ENCODE peak calls at places on chromosome 7, in ten cellular contexts. Y is colonic mucosa, X is A549, L is A673, G is H9, E is tibial artery, B is NB4, N is HL-60, K is fibroblast of lung, A is cardiac muscle cell. H is an unnamed sample.

GRCh38 chr7:87083865-87084519 is 24.5 kb upstream of the ELAPOR2 start:
- DNase-seq in N (no peak), K (no peak), X (no peak), A (no peak), E (no peak), L (no peak), G (no peak), B (no peak), Y (no peak), H (no peak)

GRCh38 chr7:14191686-14192098 is 202.2 kb upstream of the ETV1 start:
- DNase-seq in X (no peak), K (peak), Y (no peak), G (no peak), B (no peak), N (no peak), E (no peak), L (no peak), A (no peak), H (no peak)

GRCh38 chr7:84025332-84025927 is 169.2 kb downstream of the SEMA3A start:
- DNase-seq in B (no peak), Y (no peak), G (no peak), K (peak), N (no peak), E (no peak), A (no peak), L (peak), X (peak), H (peak)

GRCh38 chr7:16055263-16055976 is 365.9 kb downstream of the CRPPA start:
- DNase-seq in A (no peak), B (no peak), X (peak), K (no peak), L (no peak), G (no peak), N (no peak), Y (no peak), E (no peak), H (no peak)

GRCh38 chr7:25885057-25885576 is 266.9 kb upstream of the NFE2L3 start:
- DNase-seq in X (no peak), K (no peak), A (no peak), Y (no peak), G (no peak), L (no peak), B (no peak), N (no peak), E (no peak), H (no peak)

GRCh38 chr7:134625571-134625970 is 21.1 kb upstream of the BPGM start:
- DNase-seq in X (no peak), L (no peak), E (no peak), B (no peak), N (no peak), G (no peak), A (no peak), K (peak), Y (no peak), H (no peak)

GRCh38 chr7:28350610-28351009 is 61.7 kb upstream of the CREB5 start:
- DNase-seq in N (no peak), L (no peak), K (no peak), Y (no peak), X (no peak), B (no peak), G (no peak), E (no peak), A (no peak), H (no peak)

GRCh38 chr7:37009282-37009681 is 285.0 kb upstream of the AOAH start:
- DNase-seq in G (no peak), N (no peak), E (no peak), L (no peak), Y (no peak), B (no peak), X (no peak), K (no peak), A (no peak), H (no peak)

GRCh38 chr7:19621740-19622139 is 87.1 kb downstream of the POLR1F start:
- DNase-seq in G (no peak), B (no peak), Y (no peak), L (no peak), N (no peak), A (no peak), K (no peak), E (no peak), X (no peak), H (no peak)

GRCh38 chr7:106927541-106927940 is 62.5 kb downstream of the PIK3CG start:
- DNase-seq in B (no peak), L (no peak), X (no peak), G (no peak), K (no peak), E (no peak), A (no peak), Y (no peak), N (no peak), H (no peak)

GRCh38 chr7:17941171-17941490 is 837 bp upstream of the SNX13 start:
- DNase-seq in L (no peak), G (no peak), Y (no peak), K (peak), N (no peak), X (peak), B (no peak), E (no peak), A (no peak), H (no peak)

GRCh38 chr7:13980474-13980873 is 9.0 kb downstream of the ETV1 start:
- DNase-seq in X (no peak), A (no peak), E (no peak), Y (no peak), N (no peak), K (peak), B (no peak), L (peak), G (no peak), H (no peak)

GRCh38 chr7:70042533-70042932 is 444.3 kb downstream of the AUTS2 start:
- DNase-seq in K (peak), L (peak), G (no peak), X (no peak), Y (no peak), N (no peak), B (peak), E (no peak), A (no peak), H (no peak)

GRCh38 chr7:45108863-45109262 is 2.6 kb downstream of the TBRG4 start:
- DNase-seq in E (no peak), G (no peak), K (no peak), L (no peak), N (no peak), Y (no peak), B (no peak), A (no peak), X (no peak), H (no peak)

GRCh38 chr7:45107356-45107755 is 4.1 kb downstream of the TBRG4 start:
- DNase-seq in L (no peak), X (no peak), Y (no peak), B (no peak), A (no peak), G (no peak), K (no peak), E (peak), N (no peak), H (no peak)

GRCh38 chr7:45105588-45106188 is 5.8 kb downstream of the TBRG4 start:
- DNase-seq in B (no peak), K (no peak), E (peak), A (no peak), N (no peak), L (no peak), X (no peak), Y (no peak), G (no peak), H (no peak)

GRCh38 chr7:45104844-45105587 is 6.5 kb downstream of the TBRG4 start:
- DNase-seq in X (no peak), E (peak), G (no peak), K (no peak), A (no peak), L (no peak), N (no peak), B (no peak), Y (no peak), H (no peak)

DNA sequence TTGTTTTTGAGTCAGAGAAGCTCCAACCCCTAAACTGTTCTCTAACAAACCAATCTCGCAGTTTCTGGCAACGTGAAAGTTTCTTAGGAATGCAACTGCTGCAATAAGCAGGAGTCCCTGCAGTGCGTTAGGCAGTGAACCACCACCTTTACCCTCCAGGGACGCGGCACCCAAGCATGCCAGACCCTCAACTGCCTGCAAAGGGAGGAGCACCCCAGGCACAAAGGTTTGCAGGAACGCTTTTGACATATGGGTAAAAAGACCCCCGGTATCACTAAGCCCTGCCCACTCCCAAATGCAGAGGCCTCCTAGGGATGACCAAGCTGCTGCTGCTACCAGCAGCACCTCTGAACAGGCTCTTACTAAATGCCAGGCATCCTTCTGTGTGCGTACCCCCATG is 4.7 kb downstream of the TBRG4 start:
- DNase-seq in X (no peak), Y (no peak), A (no peak), B (no peak), E (no peak), K (no peak), G (no peak), L (no peak), N (no peak), H (no peak)
- TF ChIP-seq CTCF in X (no peak), Y (no peak), A (no peak), B (no peak), E (no peak), K (no peak), G (no peak), L (no peak), N (no peak), H (no peak)

GRCh38 chr7:2687881-2688318 is at the start of gene AMZ1:
- DNase-seq in N (no peak), Y (no peak), B (no peak), G (no peak), A (no peak), E (no peak), K (no peak), X (no peak), L (no peak), H (no peak)
- TF ChIP-seq CTCF in N (no peak), Y (no peak), B (no peak), G (no peak), A (no peak), E (no peak), K (no peak), X (no peak), L (no peak), H (no peak)

GRCh38 chr7:141674702-141675101 is 27.3 kb downstream of the DENND11 start:
- DNase-seq in E (no peak), A (no peak), Y (no peak), G (peak), B (peak), K (no peak), N (no peak), L (no peak), X (no peak), H (no peak)
- TF ChIP-seq CTCF in E (no peak), A (peak), Y (peak), G (peak), B (peak), K (peak), N (no peak), L (peak), X (peak), H (peak)

DNA sequence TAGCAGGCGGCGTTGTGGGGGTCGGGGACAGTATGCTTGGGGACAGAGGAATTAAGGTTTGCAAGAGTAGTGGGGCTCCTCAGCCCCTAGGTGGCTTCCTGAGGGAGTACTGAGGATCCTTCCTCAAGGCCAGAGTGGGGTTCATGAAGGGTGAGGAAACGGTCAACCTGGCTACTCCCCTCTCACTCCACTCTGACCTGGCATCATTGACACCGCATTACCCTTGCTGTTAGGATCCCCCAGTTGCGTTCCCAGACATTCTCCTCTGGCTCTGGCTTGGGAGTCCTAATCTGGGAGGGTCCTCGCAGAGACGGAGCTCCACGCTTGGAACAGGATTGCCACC is 496 bp downstream of the EPHB6 start:
- DNase-seq in Y (no peak), L (no peak), G (no peak), K (peak), X (no peak), E (no peak), A (peak), B (peak), N (no peak), H (no peak)
- TF ChIP-seq CTCF in Y (no peak), L (no peak), G (peak), K (peak), X (no peak), E (no peak), A (peak), B (no peak), N (no peak), H (peak)

DNA sequence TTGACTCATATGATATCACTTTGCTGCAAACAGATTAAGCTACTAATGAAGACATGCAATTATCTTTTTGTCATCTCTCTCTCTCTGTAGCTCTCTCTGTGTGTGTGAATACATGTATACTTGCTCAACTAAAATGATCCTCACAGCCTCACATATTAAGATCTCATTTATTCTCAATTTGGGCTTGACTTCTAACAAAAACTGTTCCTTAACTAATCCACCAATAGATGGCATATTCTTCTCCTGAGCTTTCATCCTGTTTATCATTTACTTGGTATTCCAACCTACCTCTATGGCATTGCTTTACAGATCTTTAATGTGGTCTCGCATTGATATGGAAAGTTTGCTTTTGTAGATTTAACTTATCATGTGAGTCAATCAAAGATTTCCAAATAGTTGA is 540.4 kb downstream of the CNTNAP2 start:
- DNase-seq in X (no peak), N (no peak), B (no peak), G (no peak), K (no peak), Y (no peak), A (no peak), L (no peak), E (no peak), H (no peak)
- TF ChIP-seq CTCF in X (no peak), N (no peak), B (no peak), G (no peak), K (no peak), Y (no peak), A (no peak), L (no peak), E (no peak), H (no peak)

DNA sequence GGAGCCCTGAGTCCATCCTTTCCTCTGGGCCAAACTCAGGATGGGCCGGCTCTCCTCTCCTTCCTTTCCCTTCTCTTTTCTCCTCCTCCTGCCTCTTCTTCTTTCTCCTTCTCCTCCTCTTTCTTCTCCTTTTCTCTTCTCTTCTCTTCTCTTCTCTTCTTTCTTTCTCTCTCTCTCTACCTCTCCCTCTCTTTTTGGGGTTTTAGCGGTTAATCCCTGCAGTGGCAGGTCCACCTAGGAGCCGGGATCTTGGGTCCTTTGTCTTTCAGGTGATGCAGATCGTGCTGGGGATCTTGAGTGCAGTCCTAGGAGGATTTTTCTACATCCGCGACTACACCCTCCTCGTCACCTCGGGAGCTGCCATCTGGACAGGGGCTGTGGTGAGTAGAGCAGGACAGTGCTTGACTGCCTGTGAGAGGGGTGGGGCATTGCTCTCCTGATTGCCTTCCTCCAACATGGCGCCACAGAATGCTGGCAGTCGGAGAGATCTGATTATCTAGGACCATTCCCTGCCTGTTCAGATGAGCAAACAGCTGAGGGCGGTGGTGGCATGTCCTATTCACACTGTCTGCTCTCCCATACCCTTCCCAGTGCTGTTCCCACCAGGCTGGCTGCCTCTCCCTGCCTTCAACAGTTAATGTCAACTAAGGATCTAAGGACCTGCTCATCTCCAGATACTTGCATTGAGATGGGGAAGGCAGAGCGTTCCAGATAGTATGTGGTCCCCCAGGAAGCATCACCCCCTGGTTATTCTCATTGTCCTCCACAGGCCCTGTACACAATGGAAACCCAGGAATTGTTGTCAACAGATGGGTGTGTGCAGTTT is 1.6 kb downstream of the TMEM176A start:
- DNase-seq in Y (peak), N (no peak), L (no peak), E (no peak), K (no peak), A (no peak), X (no peak), B (no peak), G (no peak), H (no peak)
- TF ChIP-seq CTCF in Y (no peak), N (no peak), L (no peak), E (no peak), K (no peak), A (no peak), X (no peak), B (no peak), G (no peak), H (no peak)

GRCh38 chr7:157870644-157871290 is 534.0 kb downstream of the DNAJB6 start:
- DNase-seq in G (no peak), B (no peak), N (no peak), E (no peak), X (no peak), A (no peak), K (no peak), Y (no peak), L (no peak), H (no peak)

GRCh38 chr7:157872447-157872846 is 535.6 kb downstream of the DNAJB6 start:
- DNase-seq in Y (no peak), G (no peak), X (no peak), A (no peak), K (no peak), B (no peak), N (no peak), E (no peak), L (no peak), H (no peak)

GRCh38 chr7:157869793-157870192 is 533.0 kb downstream of the DNAJB6 start:
- DNase-seq in K (no peak), G (no peak), N (no peak), X (no peak), E (no peak), L (no peak), B (no peak), Y (no peak), A (no peak), H (no peak)

GRCh38 chr7:157873181-157873580 is 536.4 kb downstream of the DNAJB6 start:
- DNase-seq in B (no peak), A (no peak), N (no peak), Y (no peak), K (no peak), X (no peak), E (no peak), L (no peak), G (no peak), H (no peak)

DNA sequence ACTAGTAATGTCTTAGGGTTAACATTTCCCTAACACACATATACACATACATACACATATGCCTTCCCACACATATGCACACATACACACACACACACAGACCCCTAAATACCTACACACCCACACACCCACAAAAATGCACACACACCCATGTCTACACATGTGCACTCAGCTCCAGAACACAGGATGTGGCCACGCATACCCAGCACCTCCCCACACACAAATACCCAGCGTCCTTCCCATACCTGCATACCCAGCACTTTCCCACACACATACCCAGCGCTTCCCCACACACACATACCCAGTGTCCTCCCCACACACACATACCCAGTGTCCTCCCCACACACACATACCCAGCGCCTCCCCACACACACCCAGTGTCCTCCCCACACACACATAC is 534.9 kb downstream of the DNAJB6 start:
- DNase-seq in N (no peak), E (no peak), X (no peak), A (no peak), B (no peak), G (no peak), Y (no peak), K (no peak), L (no peak), H (no peak)
- TF ChIP-seq CTCF in N (no peak), E (no peak), X (no peak), A (no peak), B (no peak), G (no peak), Y (no peak), K (no peak), L (no peak), H (no peak)

DNA sequence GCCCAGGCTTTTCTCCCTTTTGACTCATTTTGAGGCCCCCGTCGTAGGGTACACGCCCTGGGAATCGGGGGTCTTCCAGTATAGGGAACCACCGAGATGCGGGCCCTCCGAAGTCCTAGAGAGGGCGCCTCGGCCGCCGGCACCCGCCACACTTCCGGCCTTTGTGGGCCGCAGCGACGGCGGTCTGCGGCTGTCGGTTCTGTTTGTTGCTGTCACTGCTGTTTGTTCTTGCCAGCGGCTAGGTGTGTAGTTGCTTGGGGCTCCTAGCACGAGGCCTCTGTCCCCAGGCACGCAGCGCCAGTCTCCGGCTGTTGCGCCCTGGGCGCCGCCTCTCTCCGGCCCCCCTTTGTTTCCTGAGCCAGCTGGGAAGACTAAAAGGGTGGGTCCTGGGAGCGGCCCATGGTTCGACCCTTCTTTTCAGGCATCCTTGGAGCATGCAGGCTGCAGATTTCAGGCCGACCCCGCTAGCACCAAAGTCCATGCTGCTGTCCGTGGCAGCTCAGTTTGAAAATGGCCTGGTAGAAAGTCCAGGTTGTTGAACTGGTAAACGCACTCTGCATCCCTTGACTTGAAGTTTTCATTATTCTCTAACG is 17.8 kb upstream of the ZKSCAN1 start:
- DNase-seq in N (no peak), B (no peak), X (no peak), L (peak), E (peak), Y (peak), A (peak), G (peak), K (peak), H (no peak)
- TF ChIP-seq CTCF in N (no peak), B (no peak), X (no peak), L (peak), E (no peak), Y (peak), A (peak), G (peak), K (peak), H (no peak)